ENCODE peak calls at places on chromosomes 3 and 15, in ten cellular contexts. P, S, N, Q, B, T, Z, W, M and F are unnamed samples.

GRCh38 chr15:56537881-56538280 is 72.9 kb upstream of the MNS1 start:
- DNase-seq in P (peak), S (no peak), N (peak), Q (no peak), B (peak), T (peak), Z (no peak), W (peak), M (no peak), F (no peak)

GRCh38 chr15:100853676-100854440 is 25.8 kb upstream of the ALDH1A3 start:
- DNase-seq in P (no peak), S (no peak), N (no peak), Q (no peak), B (no peak), T (no peak), Z (no peak), W (no peak), M (no peak), F (no peak)

GRCh38 chr3:121362035-121362734 is 183.6 kb downstream of the POLQ start:
- DNase-seq in P (peak), S (no peak), N (no peak), Q (no peak), B (no peak), T (no peak), Z (no peak), W (no peak), M (no peak), F (no peak)

GRCh38 chr15:73926191-73927002 is at the start of gene LOXL1:
- DNase-seq in P (no peak), S (peak), N (no peak), Q (no peak), B (peak), T (peak), Z (peak), W (peak), M (peak), F (peak)

GRCh38 chr15:55222588-55222987 is 25.8 kb upstream of the RSL24D1 start:
- DNase-seq in P (peak), S (no peak), N (peak), Q (no peak), B (no peak), T (no peak), Z (no peak), W (no peak), M (no peak), F (no peak)

GRCh38 chr3:73433079-73433478 is 191.7 kb downstream of the PDZRN3 start:
- DNase-seq in P (no peak), S (no peak), N (no peak), Q (no peak), B (no peak), T (no peak), Z (no peak), W (no peak), M (peak), F (no peak)

GRCh38 chr3:178238179-178238578 is 298.1 kb upstream of the KCNMB2 start:
- DNase-seq in P (no peak), S (no peak), N (no peak), Q (no peak), B (no peak), T (peak), Z (no peak), W (no peak), M (no peak), F (peak)

GRCh38 chr3:46705751-46706572 is 4.8 kb downstream of the TMIE start:
- DNase-seq in P (no peak), S (peak), N (no peak), Q (peak), B (peak), T (peak), Z (peak), W (peak), M (peak), F (peak)

GRCh38 chr15:40289140-40289775 is 6.4 kb upstream of the ANKRD63 start:
- DNase-seq in P (no peak), S (no peak), N (no peak), Q (no peak), B (no peak), T (no peak), Z (no peak), W (no peak), M (no peak), F (peak)

GRCh38 chr3:74067296-74067695 is 442.6 kb upstream of the PDZRN3 start:
- DNase-seq in P (peak), S (no peak), N (no peak), Q (peak), B (peak), T (no peak), Z (peak), W (peak), M (peak), F (peak)

GRCh38 chr3:56468184-56469106 is at the start of gene ERC2:
- DNase-seq in P (no peak), S (no peak), N (no peak), Q (no peak), B (peak), T (peak), Z (peak), W (peak), M (peak), F (peak)

GRCh38 chr3:145005427-145005826 is 1033.8 kb downstream of the DIPK2A start:
- DNase-seq in P (no peak), S (no peak), N (no peak), Q (no peak), B (no peak), T (no peak), Z (no peak), W (no peak), M (no peak), F (no peak)

GRCh38 chr3:65190111-65190510 is 502.3 kb upstream of the ADAMTS9 start:
- DNase-seq in P (no peak), S (no peak), N (no peak), Q (no peak), B (no peak), T (no peak), Z (no peak), W (no peak), M (peak), F (no peak)

GRCh38 chr3:10015476-10015904 is 10.7 kb upstream of the FANCD2 start:
- DNase-seq in P (no peak), S (peak), N (peak), Q (peak), B (peak), T (peak), Z (peak), W (peak), M (peak), F (peak)

GRCh38 chr15:97947465-97948262 is 12.8 kb upstream of the ARRDC4 start:
- DNase-seq in P (no peak), S (no peak), N (no peak), Q (no peak), B (peak), T (peak), Z (no peak), W (no peak), M (no peak), F (peak)

GRCh38 chr3:176041812-176042211 is 1155.5 kb downstream of the TBL1XR1 start:
- DNase-seq in P (no peak), S (no peak), N (no peak), Q (peak), B (peak), T (peak), Z (no peak), W (no peak), M (peak), F (no peak)

GRCh38 chr3:74651239-74651638 is 36.8 kb upstream of the CNTN3 start:
- DNase-seq in P (no peak), S (no peak), N (no peak), Q (no peak), B (peak), T (peak), Z (no peak), W (peak), M (peak), F (no peak)

GRCh38 chr15:60798821-60799220 is 319.9 kb upstream of the ICE2 start:
- DNase-seq in P (no peak), S (no peak), N (no peak), Q (peak), B (peak), T (peak), Z (no peak), W (peak), M (peak), F (peak)

GRCh38 chr3:96813820-96814580 is 394 bp upstream of the EPHA6 start:
- DNase-seq in P (peak), S (peak), N (no peak), Q (no peak), B (peak), T (peak), Z (peak), W (peak), M (peak), F (peak)

GRCh38 chr3:169149349-169149890 is 514.1 kb downstream of the MECOM start:
- DNase-seq in P (peak), S (peak), N (peak), Q (peak), B (peak), T (peak), Z (peak), W (peak), M (peak), F (peak)

GRCh38 chr15:63310646-63311045 is 33.2 kb downstream of the APH1B start:
- DNase-seq in P (no peak), S (no peak), N (no peak), Q (no peak), B (no peak), T (no peak), Z (no peak), W (no peak), M (no peak), F (no peak)

GRCh38 chr3:60010778-60011177 is 961.0 kb upstream of the CFAP20DC start:
- DNase-seq in P (peak), S (no peak), N (no peak), Q (no peak), B (no peak), T (no peak), Z (no peak), W (no peak), M (no peak), F (no peak)

GRCh38 chr3:852033-852432 is 240.8 kb upstream of the CNTN6 start:
- DNase-seq in P (peak), S (no peak), N (no peak), Q (no peak), B (no peak), T (no peak), Z (no peak), W (peak), M (no peak), F (peak)

GRCh38 chr3:8769088-8769822 is at the start of gene OXTR:
- DNase-seq in P (peak), S (no peak), N (peak), Q (peak), B (peak), T (peak), Z (peak), W (peak), M (peak), F (peak)

GRCh38 chr3:47042231-47042791 is 62.8 kb downstream of the NBEAL2 start:
- DNase-seq in P (no peak), S (no peak), N (no peak), Q (no peak), B (no peak), T (no peak), Z (no peak), W (no peak), M (no peak), F (no peak)

GRCh38 chr3:187150599-187150998 is 11.3 kb upstream of the RPL39L start:
- DNase-seq in P (peak), S (peak), N (no peak), Q (no peak), B (no peak), T (no peak), Z (no peak), W (no peak), M (no peak), F (peak)

GRCh38 chr3:101571028-101571895 is 2.7 kb upstream of the PCNP start:
- DNase-seq in P (no peak), S (no peak), N (no peak), Q (no peak), B (no peak), T (no peak), Z (no peak), W (no peak), M (no peak), F (no peak)

GRCh38 chr3:171011109-171011508 is 15.4 kb downstream of the SLC2A2 start:
- DNase-seq in P (no peak), S (no peak), N (no peak), Q (no peak), B (no peak), T (no peak), Z (no peak), W (no peak), M (no peak), F (no peak)

GRCh38 chr3:171007316-171007715 is 19.2 kb downstream of the SLC2A2 start:
- DNase-seq in P (no peak), S (no peak), N (no peak), Q (no peak), B (no peak), T (no peak), Z (no peak), W (no peak), M (no peak), F (no peak)

GRCh38 chr3:171013822-171014748 is 12.4 kb downstream of the SLC2A2 start:
- DNase-seq in P (no peak), S (no peak), N (no peak), Q (no peak), B (peak), T (no peak), Z (no peak), W (peak), M (no peak), F (no peak)

DNA sequence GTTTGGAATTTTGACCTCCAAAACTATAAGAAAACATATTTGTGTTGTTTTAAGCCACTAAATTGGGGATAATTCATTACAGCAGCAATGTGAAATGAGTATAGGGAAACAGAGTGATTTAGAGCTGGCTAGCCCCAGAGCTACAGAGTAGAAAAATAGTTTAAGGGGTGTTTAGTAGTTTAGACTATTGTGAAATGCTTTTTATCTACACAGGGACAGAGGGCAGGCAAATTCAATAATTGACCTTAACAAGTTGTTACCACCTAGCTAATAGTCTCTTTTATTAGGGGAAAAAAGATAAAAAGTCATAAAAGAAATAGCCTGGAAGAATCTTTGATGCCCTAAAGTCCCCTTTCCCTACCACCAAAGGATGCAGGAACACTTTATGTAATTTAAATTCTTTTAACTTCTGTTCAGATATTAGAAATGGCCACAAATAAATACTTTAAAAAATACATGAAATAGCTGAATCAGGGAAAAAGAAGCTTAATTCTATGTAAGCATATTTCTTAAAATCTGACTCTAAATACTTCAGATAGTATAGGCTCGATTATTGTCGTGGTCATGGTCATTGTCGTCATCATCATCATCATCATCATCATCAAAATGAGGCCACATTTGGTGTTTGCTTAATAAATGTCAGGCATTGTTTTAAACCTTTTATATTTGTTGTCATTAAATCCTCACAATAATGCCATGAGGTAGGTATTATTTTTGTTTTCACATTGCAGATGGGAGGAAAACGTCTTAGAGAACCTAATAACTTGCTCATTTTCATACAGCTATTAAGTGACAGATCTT is 14.8 kb downstream of the SLC2A2 start:
- DNase-seq in P (no peak), S (no peak), N (no peak), Q (no peak), B (no peak), T (no peak), Z (no peak), W (no peak), M (no peak), F (no peak)
- TF ChIP-seq CTCF in P (no peak), S (no peak), N (no peak), Q (no peak), B (no peak), T (no peak), Z (no peak), W (no peak), M (no peak), F (no peak)

GRCh38 chr3:33218072-33218445 is 551 bp downstream of the SUSD5 start:
- DNase-seq in P (no peak), S (no peak), N (no peak), Q (no peak), B (no peak), T (peak), Z (no peak), W (peak), M (peak), F (no peak)

GRCh38 chr3:33218446-33219174 is at the start of gene SUSD5:
- DNase-seq in P (no peak), S (no peak), N (no peak), Q (no peak), B (peak), T (peak), Z (no peak), W (peak), M (peak), F (peak)

GRCh38 chr3:33215739-33216138 is 2.9 kb downstream of the SUSD5 start:
- DNase-seq in P (no peak), S (no peak), N (no peak), Q (no peak), B (no peak), T (no peak), Z (no peak), W (no peak), M (no peak), F (no peak)

GRCh38 chr3:33221241-33221640 is 2.6 kb upstream of the SUSD5 start:
- DNase-seq in P (no peak), S (no peak), N (no peak), Q (no peak), B (no peak), T (no peak), Z (no peak), W (no peak), M (no peak), F (no peak)

DNA sequence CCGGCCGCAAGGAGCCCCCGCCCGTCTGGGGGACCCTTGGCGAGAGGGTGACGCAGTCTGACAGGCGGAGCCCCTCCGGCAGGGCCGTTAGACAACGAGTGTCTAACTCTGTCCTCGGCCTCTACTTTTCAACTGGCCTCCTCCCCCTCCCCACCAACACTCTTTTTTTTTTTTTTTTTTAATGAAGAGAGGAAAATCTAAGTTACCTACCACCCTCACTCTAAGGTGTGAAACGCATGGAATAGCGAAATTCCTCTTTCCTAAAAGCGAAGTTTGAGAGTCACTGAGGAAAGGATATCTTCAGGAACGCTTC is 521 bp upstream of the SUSD5 start:
- DNase-seq in P (no peak), S (no peak), N (no peak), Q (no peak), B (no peak), T (no peak), Z (no peak), W (no peak), M (no peak), F (no peak)
- H3K4me3 ChIP-seq in P (peak), S (peak), N (no peak), Q (peak), B (peak), T (peak), Z (peak), W (peak), M (peak), F (peak)

GRCh38 chr3:89565098-89565497 is 457.7 kb downstream of the EPHA3 start:
- DNase-seq in P (no peak), S (no peak), N (no peak), Q (no peak), B (peak), T (peak), Z (no peak), W (peak), M (peak), F (peak)

GRCh38 chr3:89558711-89559110 is 451.3 kb downstream of the EPHA3 start:
- DNase-seq in P (no peak), S (no peak), N (no peak), Q (no peak), B (no peak), T (no peak), Z (no peak), W (no peak), M (no peak), F (no peak)

GRCh38 chr3:89560546-89560945 is 453.1 kb downstream of the EPHA3 start:
- DNase-seq in P (no peak), S (no peak), N (no peak), Q (no peak), B (no peak), T (peak), Z (no peak), W (peak), M (peak), F (no peak)

DNA sequence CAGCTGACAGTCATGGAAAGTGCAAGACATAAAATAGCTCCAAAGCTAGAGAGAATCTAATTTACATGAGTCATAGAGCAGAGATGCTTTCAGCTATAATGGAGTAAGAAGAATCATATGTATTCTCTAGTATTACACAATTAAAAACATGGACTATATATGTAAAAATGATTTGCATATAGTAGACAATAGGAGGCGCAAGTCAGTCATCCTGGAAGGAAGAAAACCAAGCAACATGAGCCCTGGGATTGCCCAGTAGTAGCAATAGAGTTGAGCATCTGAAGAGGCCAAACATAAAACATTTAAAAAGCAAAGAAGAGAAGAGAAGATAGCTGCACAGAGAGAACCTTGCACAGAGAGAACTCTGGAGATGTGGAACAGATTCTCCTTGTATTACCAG is 455.0 kb downstream of the EPHA3 start:
- DNase-seq in P (no peak), S (no peak), N (no peak), Q (no peak), B (no peak), T (no peak), Z (no peak), W (peak), M (peak), F (no peak)
- TF ChIP-seq CTCF in P (no peak), S (no peak), N (no peak), Q (no peak), B (no peak), T (no peak), Z (no peak), W (peak), M (no peak), F (no peak)

GRCh38 chr3:129602309-129602708 is 4.2 kb downstream of the PLXND1 start:
- DNase-seq in P (no peak), S (no peak), N (no peak), Q (no peak), B (no peak), T (no peak), Z (no peak), W (no peak), M (no peak), F (no peak)

GRCh38 chr3:129602730-129603560 is 3.5 kb downstream of the PLXND1 start:
- DNase-seq in P (no peak), S (peak), N (no peak), Q (peak), B (peak), T (peak), Z (peak), W (peak), M (peak), F (no peak)

GRCh38 chr3:129600348-129600747 is 6.1 kb downstream of the PLXND1 start:
- DNase-seq in P (no peak), S (no peak), N (no peak), Q (no peak), B (no peak), T (no peak), Z (no peak), W (no peak), M (no peak), F (no peak)

GRCh38 chr3:129603561-129603942 is 2.9 kb downstream of the PLXND1 start:
- DNase-seq in P (no peak), S (no peak), N (no peak), Q (no peak), B (no peak), T (no peak), Z (no peak), W (peak), M (peak), F (no peak)

DNA sequence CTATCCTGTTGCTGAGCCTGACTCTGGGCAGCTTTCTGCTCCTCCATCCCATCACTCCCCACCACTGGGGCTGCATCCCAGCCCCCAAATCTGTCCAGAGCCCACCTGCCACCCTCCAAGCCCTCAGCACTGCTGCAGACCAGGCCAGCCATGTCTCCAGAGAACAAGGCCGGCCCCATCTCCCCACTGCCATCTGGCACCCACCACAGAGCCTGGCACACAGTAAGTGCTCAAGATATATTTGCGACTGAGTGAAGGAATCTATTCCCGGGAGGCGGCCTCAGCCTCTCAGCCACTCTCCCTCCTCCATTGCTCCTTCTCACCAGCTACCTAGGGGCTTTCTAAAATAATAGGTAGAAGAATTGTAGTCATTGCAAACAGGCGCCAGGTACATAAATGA is 4.8 kb downstream of the PLXND1 start:
- DNase-seq in P (no peak), S (no peak), N (no peak), Q (no peak), B (no peak), T (no peak), Z (no peak), W (no peak), M (no peak), F (no peak)
- H3K4me3 ChIP-seq in P (no peak), S (no peak), N (no peak), Q (no peak), B (no peak), T (no peak), Z (peak), W (no peak), M (no peak), F (no peak)